ENCODE peak calls at places on chromosome 4, in six cellular contexts. One of them, this sample, is unnamed.

GRCh38 chr4:8688908-8689445 is 96.4 kb downstream of the CPZ start:
- DNase-seq in NCI-H2171: no peak
- DNase-seq in progenitor cell of endocrine pancreas: no peak
- DNase-seq in GM04504: no peak
- DNase-seq in HL-60: no peak
- DNase-seq in activated CD4-positive, CD25-positive, alpha-beta regulatory T cell treated with anti-CD3 and anti-CD28 coated beads, Interleukin-2, amount 50 U/mL, for 72 hours: no peak
- DNase-seq in this sample: no peak

GRCh38 chr4:189592905-189593304 is 347.8 kb upstream of the FRG1 start:
- DNase-seq in NCI-H2171: no peak
- DNase-seq in progenitor cell of endocrine pancreas: no peak
- DNase-seq in GM04504: no peak
- DNase-seq in HL-60: no peak
- DNase-seq in activated CD4-positive, CD25-positive, alpha-beta regulatory T cell treated with anti-CD3 and anti-CD28 coated beads, Interleukin-2, amount 50 U/mL, for 72 hours: no peak
- DNase-seq in this sample: no peak

GRCh38 chr4:38860788-38861424 is 4.3 kb upstream of the TLR6 start:
- DNase-seq in NCI-H2171: no peak
- DNase-seq in progenitor cell of endocrine pancreas: peak; percentile 12
- DNase-seq in GM04504: no peak
- DNase-seq in HL-60: peak; percentile 65
- DNase-seq in activated CD4-positive, CD25-positive, alpha-beta regulatory T cell treated with anti-CD3 and anti-CD28 coated beads, Interleukin-2, amount 50 U/mL, for 72 hours: peak; percentile 63
- DNase-seq in this sample: peak; percentile 45

GRCh38 chr4:26204911-26205368 is 115.9 kb upstream of the RBPJ start:
- DNase-seq in NCI-H2171: no peak
- DNase-seq in progenitor cell of endocrine pancreas: no peak
- DNase-seq in GM04504: no peak
- DNase-seq in HL-60: no peak
- DNase-seq in activated CD4-positive, CD25-positive, alpha-beta regulatory T cell treated with anti-CD3 and anti-CD28 coated beads, Interleukin-2, amount 50 U/mL, for 72 hours: no peak
- DNase-seq in this sample: no peak

GRCh38 chr4:123259676-123260428 is 136.7 kb upstream of the SPRY1 start:
- DNase-seq in NCI-H2171: no peak
- DNase-seq in progenitor cell of endocrine pancreas: no peak
- DNase-seq in GM04504: no peak
- DNase-seq in HL-60: no peak
- DNase-seq in activated CD4-positive, CD25-positive, alpha-beta regulatory T cell treated with anti-CD3 and anti-CD28 coated beads, Interleukin-2, amount 50 U/mL, for 72 hours: no peak
- DNase-seq in this sample: no peak

GRCh38 chr4:139844459-139845036 is 178.9 kb downstream of the MGST2 start:
- DNase-seq in NCI-H2171: no peak
- DNase-seq in progenitor cell of endocrine pancreas: no peak
- DNase-seq in GM04504: no peak
- DNase-seq in HL-60: no peak
- DNase-seq in activated CD4-positive, CD25-positive, alpha-beta regulatory T cell treated with anti-CD3 and anti-CD28 coated beads, Interleukin-2, amount 50 U/mL, for 72 hours: no peak
- DNase-seq in this sample: no peak

GRCh38 chr4:42151568-42152506 is 618 bp downstream of the BEND4 start:
- DNase-seq in NCI-H2171: peak; percentile 48
- DNase-seq in progenitor cell of endocrine pancreas: peak; percentile 31
- DNase-seq in GM04504: no peak
- DNase-seq in HL-60: no peak
- DNase-seq in activated CD4-positive, CD25-positive, alpha-beta regulatory T cell treated with anti-CD3 and anti-CD28 coated beads, Interleukin-2, amount 50 U/mL, for 72 hours: peak; percentile 32
- DNase-seq in this sample: peak; percentile 25

GRCh38 chr4:56649445-56650258 is 31.4 kb downstream of the HOPX start:
- DNase-seq in NCI-H2171: no peak
- DNase-seq in progenitor cell of endocrine pancreas: no peak
- DNase-seq in GM04504: no peak
- DNase-seq in HL-60: no peak
- DNase-seq in activated CD4-positive, CD25-positive, alpha-beta regulatory T cell treated with anti-CD3 and anti-CD28 coated beads, Interleukin-2, amount 50 U/mL, for 72 hours: no peak
- DNase-seq in this sample: no peak

GRCh38 chr4:42927946-42928345 is 35.4 kb downstream of the GRXCR1 start:
- DNase-seq in NCI-H2171: no peak
- DNase-seq in progenitor cell of endocrine pancreas: no peak
- DNase-seq in GM04504: no peak
- DNase-seq in HL-60: no peak
- DNase-seq in activated CD4-positive, CD25-positive, alpha-beta regulatory T cell treated with anti-CD3 and anti-CD28 coated beads, Interleukin-2, amount 50 U/mL, for 72 hours: no peak
- DNase-seq in this sample: no peak

GRCh38 chr4:53956053-53956452 is 108.4 kb downstream of the CHIC2 start:
- DNase-seq in NCI-H2171: no peak
- DNase-seq in progenitor cell of endocrine pancreas: no peak
- DNase-seq in GM04504: no peak
- DNase-seq in HL-60: no peak
- DNase-seq in activated CD4-positive, CD25-positive, alpha-beta regulatory T cell treated with anti-CD3 and anti-CD28 coated beads, Interleukin-2, amount 50 U/mL, for 72 hours: no peak
- DNase-seq in this sample: no peak

GRCh38 chr4:67393699-67394281 is 151.5 kb downstream of the CENPC start:
- DNase-seq in NCI-H2171: peak; percentile 10
- DNase-seq in progenitor cell of endocrine pancreas: no peak
- DNase-seq in GM04504: peak; percentile 6
- DNase-seq in HL-60: no peak
- DNase-seq in activated CD4-positive, CD25-positive, alpha-beta regulatory T cell treated with anti-CD3 and anti-CD28 coated beads, Interleukin-2, amount 50 U/mL, for 72 hours: no peak
- DNase-seq in this sample: no peak

GRCh38 chr4:1209821-1210220 is 37.4 kb upstream of the SPON2 start:
- DNase-seq in NCI-H2171: no peak
- DNase-seq in progenitor cell of endocrine pancreas: no peak
- DNase-seq in GM04504: no peak
- DNase-seq in HL-60: no peak
- DNase-seq in activated CD4-positive, CD25-positive, alpha-beta regulatory T cell treated with anti-CD3 and anti-CD28 coated beads, Interleukin-2, amount 50 U/mL, for 72 hours: no peak
- DNase-seq in this sample: no peak

GRCh38 chr4:102503301-102503746 is 2.2 kb downstream of the NFKB1 start:
- DNase-seq in NCI-H2171: no peak
- DNase-seq in progenitor cell of endocrine pancreas: no peak
- DNase-seq in GM04504: no peak
- DNase-seq in HL-60: no peak
- DNase-seq in activated CD4-positive, CD25-positive, alpha-beta regulatory T cell treated with anti-CD3 and anti-CD28 coated beads, Interleukin-2, amount 50 U/mL, for 72 hours: no peak
- DNase-seq in this sample: no peak

GRCh38 chr4:72169861-72170260 is 138.1 kb downstream of the NPFFR2 start:
- DNase-seq in NCI-H2171: no peak
- DNase-seq in progenitor cell of endocrine pancreas: no peak
- DNase-seq in GM04504: no peak
- DNase-seq in HL-60: no peak
- DNase-seq in activated CD4-positive, CD25-positive, alpha-beta regulatory T cell treated with anti-CD3 and anti-CD28 coated beads, Interleukin-2, amount 50 U/mL, for 72 hours: no peak
- DNase-seq in this sample: no peak

GRCh38 chr4:14783011-14783877 is 219.0 kb upstream of the CPEB2 start:
- DNase-seq in NCI-H2171: no peak
- DNase-seq in progenitor cell of endocrine pancreas: no peak
- DNase-seq in GM04504: no peak
- DNase-seq in HL-60: no peak
- DNase-seq in activated CD4-positive, CD25-positive, alpha-beta regulatory T cell treated with anti-CD3 and anti-CD28 coated beads, Interleukin-2, amount 50 U/mL, for 72 hours: peak; percentile 31
- DNase-seq in this sample: no peak

GRCh38 chr4:167232805-167233522 is 1.3 kb downstream of the SPOCK3 start:
- DNase-seq in NCI-H2171: no peak
- DNase-seq in progenitor cell of endocrine pancreas: no peak
- DNase-seq in GM04504: no peak
- DNase-seq in HL-60: no peak
- DNase-seq in activated CD4-positive, CD25-positive, alpha-beta regulatory T cell treated with anti-CD3 and anti-CD28 coated beads, Interleukin-2, amount 50 U/mL, for 72 hours: no peak
- DNase-seq in this sample: no peak

GRCh38 chr4:128228021-128228571 is 59.5 kb downstream of the PGRMC2 start:
- DNase-seq in NCI-H2171: peak; percentile 54
- DNase-seq in progenitor cell of endocrine pancreas: no peak
- DNase-seq in GM04504: no peak
- DNase-seq in HL-60: no peak
- DNase-seq in activated CD4-positive, CD25-positive, alpha-beta regulatory T cell treated with anti-CD3 and anti-CD28 coated beads, Interleukin-2, amount 50 U/mL, for 72 hours: no peak
- DNase-seq in this sample: no peak

GRCh38 chr4:56995525-56995924 is 16.8 kb downstream of the POLR2B start:
- DNase-seq in NCI-H2171: no peak
- DNase-seq in progenitor cell of endocrine pancreas: no peak
- DNase-seq in GM04504: peak; percentile 87
- DNase-seq in HL-60: no peak
- DNase-seq in activated CD4-positive, CD25-positive, alpha-beta regulatory T cell treated with anti-CD3 and anti-CD28 coated beads, Interleukin-2, amount 50 U/mL, for 72 hours: no peak
- DNase-seq in this sample: no peak

GRCh38 chr4:8648816-8649630 is 56.5 kb downstream of the CPZ start:
- DNase-seq in NCI-H2171: no peak
- DNase-seq in progenitor cell of endocrine pancreas: no peak
- DNase-seq in GM04504: no peak
- DNase-seq in HL-60: no peak
- DNase-seq in activated CD4-positive, CD25-positive, alpha-beta regulatory T cell treated with anti-CD3 and anti-CD28 coated beads, Interleukin-2, amount 50 U/mL, for 72 hours: no peak
- DNase-seq in this sample: no peak

GRCh38 chr4:10033191-10033881 is 12.0 kb upstream of the SLC2A9 start:
- DNase-seq in NCI-H2171: peak; percentile 23
- DNase-seq in progenitor cell of endocrine pancreas: no peak
- DNase-seq in GM04504: no peak
- DNase-seq in HL-60: no peak
- DNase-seq in activated CD4-positive, CD25-positive, alpha-beta regulatory T cell treated with anti-CD3 and anti-CD28 coated beads, Interleukin-2, amount 50 U/mL, for 72 hours: no peak
- DNase-seq in this sample: no peak

GRCh38 chr4:113657834-113658233 is 103.7 kb downstream of the CAMK2D start:
- DNase-seq in NCI-H2171: no peak
- DNase-seq in progenitor cell of endocrine pancreas: no peak
- DNase-seq in GM04504: no peak
- DNase-seq in HL-60: no peak
- DNase-seq in activated CD4-positive, CD25-positive, alpha-beta regulatory T cell treated with anti-CD3 and anti-CD28 coated beads, Interleukin-2, amount 50 U/mL, for 72 hours: no peak
- DNase-seq in this sample: no peak

GRCh38 chr4:72463724-72464123 is 105.3 kb downstream of the ADAMTS3 start:
- DNase-seq in NCI-H2171: no peak
- DNase-seq in progenitor cell of endocrine pancreas: no peak
- DNase-seq in GM04504: no peak
- DNase-seq in HL-60: no peak
- DNase-seq in activated CD4-positive, CD25-positive, alpha-beta regulatory T cell treated with anti-CD3 and anti-CD28 coated beads, Interleukin-2, amount 50 U/mL, for 72 hours: no peak
- DNase-seq in this sample: no peak

GRCh38 chr4:128855656-128856055 is 46.2 kb downstream of the JADE1 start:
- DNase-seq in NCI-H2171: no peak
- DNase-seq in progenitor cell of endocrine pancreas: no peak
- DNase-seq in GM04504: no peak
- DNase-seq in HL-60: no peak
- DNase-seq in activated CD4-positive, CD25-positive, alpha-beta regulatory T cell treated with anti-CD3 and anti-CD28 coated beads, Interleukin-2, amount 50 U/mL, for 72 hours: no peak
- DNase-seq in this sample: no peak

GRCh38 chr4:78532046-78532445 is 19.5 kb upstream of the ANXA3 start:
- DNase-seq in NCI-H2171: no peak
- DNase-seq in progenitor cell of endocrine pancreas: no peak
- DNase-seq in GM04504: no peak
- DNase-seq in HL-60: peak; percentile 63
- DNase-seq in activated CD4-positive, CD25-positive, alpha-beta regulatory T cell treated with anti-CD3 and anti-CD28 coated beads, Interleukin-2, amount 50 U/mL, for 72 hours: no peak
- DNase-seq in this sample: no peak

GRCh38 chr4:87117051-87117729 is 103.2 kb downstream of the KLHL8 start:
- DNase-seq in NCI-H2171: no peak
- DNase-seq in progenitor cell of endocrine pancreas: no peak
- DNase-seq in GM04504: no peak
- DNase-seq in HL-60: no peak
- DNase-seq in activated CD4-positive, CD25-positive, alpha-beta regulatory T cell treated with anti-CD3 and anti-CD28 coated beads, Interleukin-2, amount 50 U/mL, for 72 hours: no peak
- DNase-seq in this sample: no peak

GRCh38 chr4:52990706-52991105 is 128.6 kb downstream of the RASL11B start:
- DNase-seq in NCI-H2171: no peak
- DNase-seq in progenitor cell of endocrine pancreas: no peak
- DNase-seq in GM04504: no peak
- DNase-seq in HL-60: no peak
- DNase-seq in activated CD4-positive, CD25-positive, alpha-beta regulatory T cell treated with anti-CD3 and anti-CD28 coated beads, Interleukin-2, amount 50 U/mL, for 72 hours: no peak
- DNase-seq in this sample: no peak

GRCh38 chr4:7717946-7718490 is 221.6 kb downstream of the AFAP1 start:
- DNase-seq in NCI-H2171: no peak
- DNase-seq in progenitor cell of endocrine pancreas: no peak
- DNase-seq in GM04504: no peak
- DNase-seq in HL-60: no peak
- DNase-seq in activated CD4-positive, CD25-positive, alpha-beta regulatory T cell treated with anti-CD3 and anti-CD28 coated beads, Interleukin-2, amount 50 U/mL, for 72 hours: no peak
- DNase-seq in this sample: no peak

GRCh38 chr4:123671633-123672404 is 275.2 kb downstream of the SPRY1 start:
- DNase-seq in NCI-H2171: no peak
- DNase-seq in progenitor cell of endocrine pancreas: no peak
- DNase-seq in GM04504: no peak
- DNase-seq in HL-60: no peak
- DNase-seq in activated CD4-positive, CD25-positive, alpha-beta regulatory T cell treated with anti-CD3 and anti-CD28 coated beads, Interleukin-2, amount 50 U/mL, for 72 hours: no peak
- DNase-seq in this sample: peak; percentile 14

GRCh38 chr4:58602701-58603359 is 1492.6 kb upstream of the IGFBP7 start:
- DNase-seq in NCI-H2171: peak; percentile 1
- DNase-seq in progenitor cell of endocrine pancreas: no peak
- DNase-seq in GM04504: no peak
- DNase-seq in HL-60: no peak
- DNase-seq in activated CD4-positive, CD25-positive, alpha-beta regulatory T cell treated with anti-CD3 and anti-CD28 coated beads, Interleukin-2, amount 50 U/mL, for 72 hours: no peak
- DNase-seq in this sample: no peak

GRCh38 chr4:164438321-164438720 is 315.6 kb upstream of the SMIM31 start:
- DNase-seq in NCI-H2171: no peak
- DNase-seq in progenitor cell of endocrine pancreas: no peak
- DNase-seq in GM04504: no peak
- DNase-seq in HL-60: no peak
- DNase-seq in activated CD4-positive, CD25-positive, alpha-beta regulatory T cell treated with anti-CD3 and anti-CD28 coated beads, Interleukin-2, amount 50 U/mL, for 72 hours: no peak
- DNase-seq in this sample: no peak

GRCh38 chr4:47334597-47335185 is 128.8 kb downstream of the COMMD8 start:
- DNase-seq in NCI-H2171: no peak
- DNase-seq in progenitor cell of endocrine pancreas: no peak
- DNase-seq in GM04504: no peak
- DNase-seq in HL-60: no peak
- DNase-seq in activated CD4-positive, CD25-positive, alpha-beta regulatory T cell treated with anti-CD3 and anti-CD28 coated beads, Interleukin-2, amount 50 U/mL, for 72 hours: no peak
- DNase-seq in this sample: no peak

GRCh38 chr4:134585972-134586371 is 384.4 kb upstream of the PABPC4L start:
- DNase-seq in NCI-H2171: no peak
- DNase-seq in progenitor cell of endocrine pancreas: no peak
- DNase-seq in GM04504: no peak
- DNase-seq in HL-60: no peak
- DNase-seq in activated CD4-positive, CD25-positive, alpha-beta regulatory T cell treated with anti-CD3 and anti-CD28 coated beads, Interleukin-2, amount 50 U/mL, for 72 hours: no peak
- DNase-seq in this sample: no peak

GRCh38 chr4:52825311-52826090 is 36.6 kb upstream of the RASL11B start:
- DNase-seq in NCI-H2171: no peak
- DNase-seq in progenitor cell of endocrine pancreas: no peak
- DNase-seq in GM04504: no peak
- DNase-seq in HL-60: no peak
- DNase-seq in activated CD4-positive, CD25-positive, alpha-beta regulatory T cell treated with anti-CD3 and anti-CD28 coated beads, Interleukin-2, amount 50 U/mL, for 72 hours: no peak
- DNase-seq in this sample: no peak

GRCh38 chr4:5524900-5525299 is 183.5 kb downstream of the EVC2 start:
- DNase-seq in NCI-H2171: no peak
- DNase-seq in progenitor cell of endocrine pancreas: no peak
- DNase-seq in GM04504: peak; percentile 70
- DNase-seq in HL-60: no peak
- DNase-seq in activated CD4-positive, CD25-positive, alpha-beta regulatory T cell treated with anti-CD3 and anti-CD28 coated beads, Interleukin-2, amount 50 U/mL, for 72 hours: no peak
- DNase-seq in this sample: no peak

GRCh38 chr4:76206222-76206942 is 7.2 kb downstream of the SCARB2 start:
- DNase-seq in NCI-H2171: no peak
- DNase-seq in progenitor cell of endocrine pancreas: no peak
- DNase-seq in GM04504: no peak
- DNase-seq in HL-60: no peak
- DNase-seq in activated CD4-positive, CD25-positive, alpha-beta regulatory T cell treated with anti-CD3 and anti-CD28 coated beads, Interleukin-2, amount 50 U/mL, for 72 hours: no peak
- DNase-seq in this sample: no peak

GRCh38 chr4:52984469-52984868 is 122.4 kb downstream of the RASL11B start:
- DNase-seq in NCI-H2171: no peak
- DNase-seq in progenitor cell of endocrine pancreas: no peak
- DNase-seq in GM04504: no peak
- DNase-seq in HL-60: no peak
- DNase-seq in activated CD4-positive, CD25-positive, alpha-beta regulatory T cell treated with anti-CD3 and anti-CD28 coated beads, Interleukin-2, amount 50 U/mL, for 72 hours: no peak
- DNase-seq in this sample: no peak

GRCh38 chr4:1337376-1337831 is 9.6 kb upstream of the UVSSA start:
- DNase-seq in NCI-H2171: no peak
- DNase-seq in progenitor cell of endocrine pancreas: no peak
- DNase-seq in GM04504: no peak
- DNase-seq in HL-60: no peak
- DNase-seq in activated CD4-positive, CD25-positive, alpha-beta regulatory T cell treated with anti-CD3 and anti-CD28 coated beads, Interleukin-2, amount 50 U/mL, for 72 hours: no peak
- DNase-seq in this sample: peak; percentile 42